ENCODE peak calls at places on chromosomes 3 and 15, in ten cellular contexts. P is AG04449; Y is cardiac muscle cell; T is body of pancreas; H is CD8-positive, alpha-beta T cell; S is colonic mucosa; Z is progenitor cell of endocrine pancreas; V is neural progenitor cell; J is RWPE1; O is activated B cell treated with CpG ODN at 0.5 μM for 24 hours. E is an unnamed sample.

GRCh38 chr15:38930851-38931572 is 366.4 kb upstream of the RASGRP1 start:
- DNase-seq in Z (no peak), J (no peak), H (no peak), Y (no peak), V (no peak), O (no peak), P (no peak), S (no peak), T (no peak), E (no peak)

GRCh38 chr3:125318859-125319258 is 56.3 kb downstream of the ZNF148 start:
- DNase-seq in Y (no peak), V (peak; percentile 15), T (no peak), O (no peak), Z (no peak), J (no peak), S (no peak), H (no peak), P (no peak), E (no peak)

GRCh38 chr3:110790631-110791030 is 281.0 kb upstream of the NECTIN3 start:
- DNase-seq in P (no peak), T (no peak), Y (no peak), V (no peak), O (no peak), Z (no peak), J (no peak), H (no peak), S (no peak), E (no peak)

GRCh38 chr3:42733501-42734262 is 31.1 kb upstream of the HHATL start:
- DNase-seq in P (no peak), T (no peak), Z (no peak), V (no peak), O (no peak), S (no peak), J (no peak), Y (no peak), H (no peak), E (no peak)

GRCh38 chr15:48777645-48778337 is 33.1 kb downstream of the CEP152 start:
- DNase-seq in V (no peak), J (no peak), T (no peak), S (no peak), O (no peak), Z (no peak), Y (no peak), P (peak; percentile 10), H (no peak), E (no peak)

GRCh38 chr3:62723636-62724217 is 151.5 kb downstream of the CADPS start:
- DNase-seq in H (no peak), Z (no peak), S (no peak), J (no peak), O (no peak), T (no peak), Y (peak; percentile 25), P (no peak), V (peak; percentile 35), E (no peak)

GRCh38 chr3:141876891-141877561 is 583 bp downstream of the ATP1B3 start:
- DNase-seq in J (peak; percentile 12), T (peak; percentile 60), H (peak; percentile 63), O (peak; percentile 63), Z (peak; percentile 43), V (peak; percentile 77), S (peak; percentile 67), P (no peak), Y (peak; percentile 64), E (peak; percentile 17)

GRCh38 chr15:92603278-92603677 is 52.3 kb downstream of the FAM174B start:
- DNase-seq in Z (no peak), T (no peak), V (no peak), P (no peak), J (no peak), O (no peak), Y (no peak), S (no peak), H (no peak), E (no peak)

GRCh38 chr3:111801697-111802655 is 57.1 kb upstream of the PHLDB2 start:
- DNase-seq in S (no peak), T (no peak), J (peak; percentile 39), Z (no peak), Y (no peak), O (no peak), P (peak; percentile 84), H (no peak), V (no peak), E (peak; percentile 89)

GRCh38 chr3:164458986-164459385 is 619.3 kb downstream of the SI start:
- DNase-seq in P (no peak), T (no peak), O (no peak), S (no peak), Y (no peak), J (no peak), H (no peak), V (no peak), Z (no peak), E (no peak)

GRCh38 chr15:90932660-90932991 is 277 bp upstream of the HDDC3 start:
- DNase-seq in S (no peak), Y (no peak), J (no peak), O (no peak), Z (no peak), T (no peak), P (no peak), V (no peak), H (no peak), E (no peak)

GRCh38 chr3:54733615-54734014 is 194.2 kb downstream of the LRTM1 start:
- DNase-seq in Y (no peak), H (no peak), Z (no peak), T (no peak), J (no peak), P (no peak), O (no peak), V (no peak), S (no peak), E (no peak)

GRCh38 chr3:142973217-142974009 is 9.9 kb upstream of the PAQR9 start:
- DNase-seq in V (no peak), P (no peak), O (no peak), S (no peak), H (no peak), Y (no peak), J (no peak), Z (no peak), T (no peak), E (no peak)

GRCh38 chr3:185732782-185733181 is 92.1 kb downstream of the IGF2BP2 start:
- DNase-seq in Z (no peak), S (no peak), O (no peak), H (no peak), T (no peak), Y (no peak), P (peak; percentile 69), J (peak; percentile 85), V (no peak), E (peak; percentile 84)

GRCh38 chr3:24406900-24407299 is 87.8 kb downstream of the THRB start:
- DNase-seq in P (no peak), Y (no peak), H (no peak), Z (no peak), S (no peak), T (no peak), J (no peak), V (no peak), O (no peak), E (no peak)

GRCh38 chr3:178353292-178353814 is 182.9 kb upstream of the KCNMB2 start:
- DNase-seq in S (no peak), V (no peak), H (no peak), T (no peak), P (peak; percentile 14), Y (no peak), Z (no peak), J (no peak), O (no peak), E (no peak)

DNA sequence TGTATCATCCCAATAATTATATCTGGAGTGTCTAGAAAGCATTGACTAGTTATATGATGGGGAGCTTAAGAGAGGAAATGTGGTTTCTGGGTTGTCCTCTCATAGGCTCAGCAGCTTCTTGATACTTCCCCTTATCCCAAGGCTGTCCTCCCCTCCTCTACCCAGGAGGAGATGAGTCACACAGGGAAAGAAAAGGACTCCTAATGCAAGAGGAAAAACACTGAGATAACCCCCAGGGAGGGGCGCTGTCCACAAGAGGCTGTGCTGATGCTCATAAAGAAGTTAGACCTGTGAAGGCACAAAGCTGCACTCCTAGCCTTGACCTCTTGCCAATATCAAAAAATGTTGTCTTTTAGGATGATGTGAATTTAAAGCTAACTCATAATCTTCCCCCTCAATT is 28.8 kb upstream of the GYG1 start:
- DNase-seq in S (no peak), T (no peak), J (peak; percentile 30), H (no peak), V (peak; percentile 23), O (no peak), Z (no peak), P (peak; percentile 54), Y (peak; percentile 32), E (peak; percentile 60)
- TF ChIP-seq CTCF in S (no peak), T (no peak), J (no peak), H (no peak), V (peak; percentile 24), O (no peak), Z (no peak), P (peak; percentile 27), Y (peak; percentile 50), E (peak; percentile 55)

GRCh38 chr15:89334510-89335288 is at the start of gene POLG:
- DNase-seq in V (peak; percentile 99), S (peak; percentile 99), P (peak; percentile 97), J (peak; percentile 98), T (peak; percentile 98), Z (peak; percentile 99), Y (peak; percentile 98), H (peak; percentile 99), O (peak; percentile 97), E (peak; percentile 99)
- TF ChIP-seq CTCF in V (no peak), S (no peak), P (no peak), J (no peak), T (no peak), Z (peak; percentile 11), Y (no peak), H (no peak), O (no peak), E (no peak)

DNA sequence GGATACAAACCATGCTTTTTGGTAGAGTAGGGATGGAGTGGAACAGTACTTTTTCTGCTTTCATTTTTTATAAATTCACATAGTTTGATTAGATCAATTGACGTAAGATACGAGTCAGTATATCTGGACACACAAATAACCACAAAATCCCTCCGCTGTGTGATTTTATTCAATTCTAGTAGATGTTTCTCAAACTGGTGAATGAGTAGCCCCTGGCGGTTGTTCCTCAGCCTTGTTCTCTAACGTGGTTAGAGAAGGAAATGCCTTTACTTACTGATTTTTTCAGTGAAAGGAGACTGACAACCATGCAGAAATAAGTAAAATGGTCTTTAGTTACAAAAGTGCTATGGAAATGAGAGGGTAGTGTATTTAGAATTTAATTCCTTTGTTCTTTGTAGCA is 161.0 kb downstream of the TCF12 start:
- DNase-seq in P (no peak), S (no peak), V (peak; percentile 21), O (no peak), J (no peak), Y (no peak), T (no peak), H (no peak), Z (no peak), E (no peak)
- TF ChIP-seq CTCF in P (no peak), S (no peak), V (peak; percentile 26), O (no peak), J (no peak), Y (no peak), T (no peak), H (no peak), Z (no peak), E (no peak)

DNA sequence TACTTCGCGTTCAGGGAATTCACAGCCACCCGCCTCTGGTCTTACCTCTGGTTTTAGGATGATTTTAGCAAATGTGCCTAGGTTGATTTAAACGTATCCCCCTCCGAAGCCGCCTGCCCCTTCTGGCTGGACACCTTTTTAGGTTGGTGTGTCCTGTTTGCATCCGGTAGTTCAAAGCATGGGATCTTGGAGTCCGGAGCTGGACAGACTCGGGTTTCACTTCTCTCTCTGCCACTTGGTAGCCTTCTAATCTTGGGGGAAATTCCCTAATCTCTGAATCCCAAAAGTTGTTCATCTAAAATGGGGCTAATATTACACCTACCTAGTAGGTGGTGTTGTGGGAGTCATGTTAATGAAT is 712 bp downstream of the FANCI start:
- DNase-seq in J (peak; percentile 41), V (no peak), H (no peak), Z (no peak), T (no peak), P (no peak), S (no peak), Y (peak; percentile 3), O (no peak), E (peak; percentile 28)
- TF ChIP-seq CTCF in J (no peak), V (no peak), H (no peak), Z (no peak), T (no peak), P (no peak), S (no peak), Y (no peak), O (no peak), E (no peak)

E was measured in HFFc6.